ENCODE peak calls at places on chromosome 10, in six cellular contexts. K, F, Y, X, Q and P are unnamed samples.
A peak's percentile ranks its signal among the peaks of the same experiment; 100 is the strongest.

GRCh38 chr10:25176421-25176968 is 1.7 kb downstream of the GPR158 start:
- DNase-seq in K (no peak), Q (peak; percentile 10), Y (no peak), F (no peak), X (no peak), P (no peak)

GRCh38 chr10:93760490-93760889 is 2.8 kb downstream of the LGI1 start:
- DNase-seq in X (no peak), F (no peak), K (no peak), Q (no peak), Y (no peak), P (no peak)

GRCh38 chr10:31647861-31648260 is 280.8 kb downstream of the ARHGAP12 start:
- DNase-seq in X (no peak), Y (no peak), F (no peak), K (no peak), Q (no peak), P (no peak)

GRCh38 chr10:122875843-122876492 is 3.4 kb downstream of the FAM24B start:
- DNase-seq in X (no peak), K (no peak), Y (no peak), Q (no peak), F (no peak), P (no peak)

GRCh38 chr10:71472466-71472865 is 75.7 kb downstream of the CDH23 start:
- DNase-seq in X (no peak), Q (no peak), Y (peak; percentile 61), F (no peak), K (no peak), P (no peak)

GRCh38 chr10:63798599-63799498 is 277.6 kb downstream of the REEP3 start:
- DNase-seq in X (peak; percentile 99), F (no peak), K (no peak), Q (no peak), Y (no peak), P (peak; percentile 68)

GRCh38 chr10:672992-673391 is 16.5 kb downstream of the DIP2C start:
- DNase-seq in Y (no peak), X (no peak), F (no peak), Q (no peak), K (no peak), P (no peak)

GRCh38 chr10:72567421-72567820 is 58.5 kb downstream of the MICU1 start:
- DNase-seq in Y (no peak), F (no peak), X (peak; percentile 20), Q (no peak), K (peak; percentile 54), P (no peak)

GRCh38 chr10:3048114-3049019 is 19.0 kb upstream of the PFKP start:
- DNase-seq in K (no peak), Q (no peak), X (no peak), F (no peak), Y (no peak), P (no peak)

GRCh38 chr10:44046605-44047004 is 338.3 kb downstream of the CXCL12 start:
- DNase-seq in Q (no peak), Y (no peak), X (peak; percentile 54), F (no peak), K (no peak), P (no peak)

GRCh38 chr10:80700760-80701444 is 163.2 kb downstream of the SH2D4B start:
- DNase-seq in K (no peak), F (no peak), X (no peak), Y (no peak), Q (no peak), P (no peak)

GRCh38 chr10:68224810-68225209 is 7.1 kb downstream of the ATOH7 start:
- DNase-seq in K (no peak), X (no peak), F (no peak), Y (no peak), Q (no peak), P (no peak)

GRCh38 chr10:8070440-8070839 is 16.0 kb downstream of the GATA3 start:
- DNase-seq in X (no peak), Y (no peak), F (no peak), Q (no peak), K (no peak), P (no peak)

GRCh38 chr10:74208081-74208480 is 57.1 kb downstream of the ADK start:
- DNase-seq in Y (no peak), K (no peak), F (no peak), Q (no peak), X (no peak), P (no peak)

GRCh38 chr10:99292159-99292558 is 37.0 kb upstream of the CNNM1 start:
- DNase-seq in Y (no peak), X (no peak), K (no peak), F (no peak), Q (no peak), P (no peak)

GRCh38 chr10:59792812-59793211 is 39.6 kb upstream of the MRLN start:
- DNase-seq in Q (no peak), X (no peak), K (no peak), Y (no peak), F (no peak), P (no peak)

GRCh38 chr10:26380815-26381214 is 57.3 kb upstream of the APBB1IP start:
- DNase-seq in K (peak; percentile 3), X (no peak), F (no peak), Y (no peak), Q (no peak), P (no peak)

GRCh38 chr10:123413353-123413752 is 252.8 kb upstream of the GPR26 start:
- DNase-seq in X (no peak), F (peak; percentile 48), K (no peak), Q (no peak), Y (no peak), P (no peak)

GRCh38 chr10:15254808-15255655 is 86.5 kb upstream of the NMT2 start:
- DNase-seq in X (no peak), F (peak; percentile 75), K (no peak), Y (peak; percentile 54), Q (peak; percentile 62), P (no peak)

GRCh38 chr10:86357041-86357440 is 9.6 kb downstream of the GRID1 start:
- DNase-seq in X (no peak), K (no peak), F (no peak), Y (peak; percentile 57), Q (no peak), P (no peak)

GRCh38 chr10:10533417-10533816 is 484.3 kb upstream of the CELF2 start:
- DNase-seq in K (no peak), X (no peak), Q (no peak), F (no peak), Y (no peak), P (no peak)

GRCh38 chr10:87861034-87861433 is 2.3 kb downstream of the KLLN start:
- DNase-seq in X (no peak), Y (no peak), F (no peak), Q (peak; percentile 22), K (no peak), P (no peak)

GRCh38 chr10:2464476-2464875 is 602.9 kb upstream of the PFKP start:
- DNase-seq in K (no peak), X (no peak), F (no peak), Y (no peak), Q (no peak), P (no peak)

GRCh38 chr10:14665304-14665703 is 109.4 kb downstream of the FAM107B start:
- DNase-seq in F (peak; percentile 35), Y (no peak), X (no peak), K (no peak), Q (no peak), P (no peak)

DNA sequence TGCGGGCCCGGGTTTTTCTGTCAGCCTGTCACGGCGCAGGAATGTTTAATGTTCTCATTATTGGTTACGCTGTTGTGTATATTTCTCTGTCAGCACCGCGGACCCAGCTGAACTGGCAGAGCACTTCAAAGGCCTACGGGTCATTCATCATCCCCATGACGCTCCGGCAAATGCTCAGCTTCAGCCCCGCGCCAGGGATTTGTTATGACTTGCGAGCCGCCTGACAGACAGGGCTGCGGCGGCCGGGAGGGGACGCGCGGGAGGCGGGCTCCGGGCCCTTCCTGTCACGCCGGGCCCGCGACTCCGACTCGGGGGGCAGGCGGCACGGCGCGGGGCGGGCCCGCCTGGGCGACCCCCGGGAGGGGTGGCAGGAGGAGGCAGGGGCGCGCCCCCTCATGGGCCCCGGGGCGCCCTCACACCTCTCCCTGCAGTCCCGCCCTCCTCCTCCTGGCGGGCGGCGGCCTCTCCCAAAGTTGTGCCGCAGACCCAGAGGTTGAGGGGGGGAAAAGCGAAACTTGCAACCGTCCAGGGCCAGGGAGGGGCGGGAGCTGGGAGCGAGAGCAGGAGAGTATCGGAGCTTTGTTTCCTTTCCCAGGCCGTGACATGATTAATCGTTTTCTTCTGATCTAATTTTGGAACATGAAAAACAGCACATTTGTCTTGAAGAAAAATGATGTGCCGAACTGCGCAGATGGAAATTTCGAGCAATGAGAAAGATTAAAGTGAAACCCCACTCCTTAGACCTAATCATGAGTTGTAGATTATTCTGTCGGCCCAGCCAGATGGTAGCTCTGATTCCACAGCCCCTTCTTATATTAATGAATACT is 59.3 kb upstream of the COMTD1 start:
- DNase-seq in X (peak; percentile 88), Y (peak; percentile 89), Q (peak; percentile 76), K (peak; percentile 58), F (peak; percentile 48), P (peak; percentile 78)
- TF ChIP-seq CTCF in X (peak; percentile 40), Y (peak; percentile 13), Q (peak; percentile 5), K (peak; percentile 23), F (peak; percentile 4), P (peak; percentile 53)

GRCh38 chr10:29535778-29536459 is 98.9 kb downstream of the SVIL start:
- DNase-seq in K (no peak), Y (no peak), Q (no peak), F (no peak), X (no peak), P (no peak)
- TF ChIP-seq CTCF in K (peak; percentile 30), Y (no peak), Q (no peak), F (no peak), X (no peak), P (no peak)

DNA sequence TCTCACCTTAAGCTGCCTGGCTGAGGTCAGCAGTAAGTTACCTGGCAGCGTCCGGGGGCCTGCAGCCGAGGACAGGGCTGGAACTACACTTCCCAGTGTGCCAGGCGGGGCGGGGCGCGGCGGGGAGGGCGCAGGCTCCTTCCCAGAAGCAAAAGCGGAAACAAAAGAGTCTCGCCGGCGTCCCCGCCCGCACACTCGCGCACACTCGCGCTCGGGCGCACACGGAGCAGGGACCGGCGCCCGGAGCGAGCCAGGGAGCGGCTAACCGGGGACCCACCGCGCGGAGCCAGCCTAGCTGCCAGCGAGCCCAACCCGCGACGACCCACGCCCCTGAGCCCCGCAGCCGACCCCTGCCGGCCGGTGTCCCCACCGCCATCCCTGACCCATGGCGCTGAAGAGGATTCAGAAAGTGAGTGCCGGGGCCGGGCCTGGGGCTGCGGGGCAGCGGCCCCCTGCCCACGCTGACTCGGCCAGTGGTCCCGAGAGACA is at the start of gene UBE2D1:
- DNase-seq in K (peak; percentile 77), X (peak; percentile 62), Q (peak; percentile 91), Y (peak; percentile 98), F (peak; percentile 89), P (peak; percentile 94)
- TF ChIP-seq CTCF in K (no peak), X (peak; percentile 16), Q (no peak), Y (peak; percentile 64), F (no peak), P (peak; percentile 55)

GRCh38 chr10:113995201-113995600 is 48.5 kb upstream of the ADRB1 start:
- DNase-seq in Y (no peak), X (no peak), Q (no peak), F (no peak), K (no peak), P (no peak)

GRCh38 chr10:113991091-113991860 is 52.4 kb upstream of the ADRB1 start:
- DNase-seq in X (no peak), K (no peak), Q (no peak), Y (no peak), F (peak; percentile 14), P (no peak)

GRCh38 chr10:113997428-113997827 is 46.2 kb upstream of the ADRB1 start:
- DNase-seq in Q (no peak), F (no peak), K (no peak), Y (no peak), X (no peak), P (peak; percentile 37)

GRCh38 chr10:113992601-113993011 is 51.1 kb upstream of the ADRB1 start:
- DNase-seq in Y (no peak), K (no peak), F (no peak), X (no peak), Q (no peak), P (no peak)

GRCh38 chr10:113993489-113993932 is 50.2 kb upstream of the ADRB1 start:
- DNase-seq in Y (no peak), F (no peak), X (peak; percentile 9), Q (peak; percentile 40), K (no peak), P (peak; percentile 55)
- TF ChIP-seq CTCF in Y (no peak), F (no peak), X (no peak), Q (no peak), K (no peak), P (no peak)